ENCODE peak calls at places on chromosomes 16 and 17, in six cellular contexts. I is heart right ventricle, R is Peyer's patch, O is lower lobe of right lung, Z is hepatocyte, F is tibial nerve. J is an unnamed sample. For H3K4me1 and H3K36me3, the result is how much of the 10 kb centered on the place peaks cover.

GRCh38 chr17:73544333-73544732 is 99.9 kb downstream of the SDK2 start:
- DNase-seq in I (no peak), F (no peak), R (no peak), Z (no peak), O (no peak), J (no peak)

GRCh38 chr16:17296412-17296811 is 174.3 kb downstream of the XYLT1 start:
- DNase-seq in F (no peak), I (peak), O (no peak), Z (no peak), R (no peak), J (peak)

GRCh38 chr17:78346605-78347250 is 13.1 kb downstream of the SOCS3 start:
- DNase-seq in Z (no peak), I (no peak), R (no peak), O (no peak), F (no peak), J (no peak)

GRCh38 chr16:73251608-73252007 is 203.7 kb upstream of the ZFHX3 start:
- DNase-seq in F (no peak), Z (no peak), O (no peak), R (no peak), I (no peak), J (no peak)

GRCh38 chr17:5508855-5509254 is 22.5 kb downstream of the MIS12 start:
- DNase-seq in R (no peak), I (no peak), O (no peak), F (no peak), Z (peak), J (no peak)

GRCh38 chr17:309361-309888 is 43.2 kb downstream of the RPH3AL start:
- DNase-seq in O (peak), Z (no peak), R (no peak), I (no peak), F (no peak), J (no peak)

GRCh38 chr17:11608396-11608795 is 10.1 kb downstream of the DNAH9 start:
- DNase-seq in Z (peak), I (peak), R (peak), O (no peak), F (peak), J (no peak)

GRCh38 chr17:47239663-47240374 is 13.8 kb upstream of the ITGB3 start:
- DNase-seq in I (peak), F (peak), O (no peak), Z (peak), R (peak), J (peak)

GRCh38 chr17:73718912-73719311 is 74.7 kb upstream of the SDK2 start:
- DNase-seq in I (no peak), Z (no peak), F (peak), O (no peak), R (no peak), J (no peak)

GRCh38 chr17:10513284-10514067 is 4.9 kb downstream of the MYH1 start:
- DNase-seq in Z (peak), F (peak), I (peak), R (no peak), O (no peak), J (no peak)

GRCh38 chr16:81745704-81746558 is 33.2 kb upstream of the PLCG2 start:
- DNase-seq in F (peak), I (peak), O (peak), R (peak), Z (peak), J (peak)

GRCh38 chr17:69358688-69359596 is 32.0 kb upstream of the ABCA5 start:
- DNase-seq in F (no peak), O (no peak), I (no peak), R (no peak), Z (peak), J (no peak)

GRCh38 chr17:79923974-79924638 is 84.9 kb upstream of the CBX4 start:
- DNase-seq in Z (peak), I (no peak), O (no peak), R (no peak), F (no peak), J (no peak)

GRCh38 chr16:85373741-85374570 is 239.2 kb upstream of the GSE1 start:
- DNase-seq in F (no peak), O (no peak), Z (no peak), I (no peak), R (no peak), J (no peak)

GRCh38 chr16:84881702-84882521 is 62.1 kb downstream of the CRISPLD2 start:
- DNase-seq in O (no peak), F (peak), R (no peak), Z (peak), I (peak), J (peak)

GRCh38 chr16:86939609-86940008 is 361.3 kb downstream of the FOXL1 start:
- DNase-seq in F (no peak), Z (no peak), R (no peak), O (no peak), I (no peak), J (no peak)

GRCh38 chr17:32208436-32208835 is 57.2 kb upstream of the RHBDL3 start:
- DNase-seq in Z (no peak), O (no peak), R (no peak), I (no peak), F (no peak), J (no peak)

GRCh38 chr17:57832711-57833596 is 16.9 kb downstream of the MRPS23 start:
- DNase-seq in O (peak), F (peak), R (peak), I (peak), Z (peak), J (peak)

GRCh38 chr16:86800914-86801313 is 222.6 kb downstream of the FOXL1 start:
- DNase-seq in O (no peak), Z (no peak), F (no peak), R (no peak), I (no peak), J (no peak)

GRCh38 chr17:15498107-15498506 is 30.7 kb upstream of the CDRT4 start:
- DNase-seq in F (no peak), I (no peak), R (no peak), Z (no peak), O (no peak), J (no peak)

GRCh38 chr17:76929572-76929971 is 61.4 kb downstream of the MGAT5B start:
- DNase-seq in Z (no peak), O (no peak), F (no peak), R (no peak), I (no peak), J (no peak)

GRCh38 chr16:11254913-11255736 is 879 bp downstream of the SOCS1 start:
- DNase-seq in I (no peak), F (no peak), O (peak), Z (peak), R (peak), J (peak)

GRCh38 chr17:7912927-7913524 is 3.1 kb downstream of the RNF227 start:
- DNase-seq in F (peak), I (peak), Z (peak), R (no peak), O (no peak), J (no peak)

GRCh38 chr17:2174471-2175293 is 119.8 kb downstream of the HIC1 start:
- DNase-seq in Z (peak), R (no peak), O (peak), I (peak), F (no peak), J (peak)

GRCh38 chr17:74525781-74526288 is 5.4 kb downstream of the CD300LB start:
- DNase-seq in R (no peak), F (no peak), O (no peak), I (no peak), Z (no peak), J (no peak)

GRCh38 chr16:10981697-10982216 is 37.4 kb downstream of the CLEC16A start:
- DNase-seq in R (peak), F (no peak), Z (no peak), O (no peak), I (no peak), J (no peak)

GRCh38 chr17:40322417-40323315 is 13.7 kb downstream of the RARA start:
- DNase-seq in O (peak), Z (peak), F (peak), R (peak), I (peak), J (peak)

GRCh38 chr16:879986-880385 is 79.5 kb upstream of the GNG13 start:
- DNase-seq in F (no peak), I (no peak), R (no peak), Z (no peak), O (peak), J (no peak)

GRCh38 chr16:69182730-69183416 is 4.1 kb upstream of the SNTB2 start:
- DNase-seq in R (no peak), F (no peak), O (no peak), Z (no peak), I (no peak), J (no peak)

GRCh38 chr16:69179255-69180010 is 7.5 kb upstream of the SNTB2 start:
- DNase-seq in R (no peak), O (peak), Z (peak), I (peak), F (peak), J (peak)

GRCh38 chr16:69176033-69176780 is 10.8 kb upstream of the SNTB2 start:
- DNase-seq in O (no peak), I (no peak), R (no peak), F (no peak), Z (no peak), J (no peak)

DNA sequence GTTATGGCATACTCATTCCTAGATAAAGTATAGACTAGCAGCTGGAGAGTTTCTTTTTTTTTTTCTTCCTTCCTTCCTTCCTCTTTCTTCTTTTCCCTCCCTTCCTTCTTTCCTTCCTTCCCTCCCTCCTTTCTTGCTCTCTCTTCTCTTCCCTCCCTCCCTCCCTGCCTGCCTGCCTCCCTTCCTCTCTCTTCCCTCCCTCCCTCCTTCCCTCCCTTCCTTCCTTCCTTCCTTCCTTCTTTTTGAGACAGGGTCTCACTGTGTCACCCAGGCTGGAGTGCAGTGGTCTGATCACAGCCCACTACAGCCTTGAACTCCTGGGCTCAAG is 7.0 kb upstream of the SNTB2 start:
- DNase-seq in I (no peak), Z (no peak), R (no peak), F (no peak), O (no peak), J (no peak)
- H3K4me1 ChIP-seq in I (under half), Z (under half), R (under half), F (under half), O (under half), J (under half)

DNA sequence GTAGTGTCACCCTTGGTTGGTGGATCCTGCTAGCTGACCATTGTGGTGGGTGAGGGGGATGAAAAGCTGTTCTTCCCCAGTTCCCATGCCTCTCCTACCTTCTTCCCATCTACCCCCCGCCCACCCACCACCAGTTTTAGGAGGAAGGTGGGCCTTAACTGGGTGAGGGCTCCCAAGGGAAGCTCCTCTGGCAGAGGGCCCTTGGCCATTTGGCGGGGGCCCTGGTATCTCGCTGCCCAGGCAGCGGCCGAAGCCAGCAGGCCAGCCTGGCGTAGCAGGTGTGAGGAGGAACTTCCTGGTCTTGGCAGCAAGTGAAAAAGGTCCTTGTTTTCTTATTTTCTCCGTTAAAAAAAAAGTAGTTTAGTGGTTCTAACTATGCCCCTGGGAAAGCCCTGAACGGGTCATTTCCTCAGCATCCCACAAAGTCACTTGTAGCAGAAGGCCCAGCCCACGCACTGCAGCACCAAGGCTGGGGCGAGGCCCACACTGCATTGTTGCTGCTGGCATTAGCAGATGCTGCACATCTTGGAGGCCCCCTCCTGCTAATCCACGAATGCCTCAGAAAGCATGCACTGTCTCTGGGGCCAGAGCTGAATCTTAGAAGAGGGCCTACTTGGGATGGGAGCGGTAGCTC is 72.5 kb downstream of the MPRIP start:
- DNase-seq in Z (no peak), F (no peak), I (no peak), O (no peak), R (no peak), J (peak)
- H3K27ac ChIP-seq in Z (no peak), F (no peak), I (no peak), O (no peak), R (no peak), J (peak)

GRCh38 chr16:30703971-30704370 is 5.0 kb downstream of the SRCAP start:
- DNase-seq in O (no peak), Z (no peak), I (no peak), F (no peak), R (no peak), J (no peak)
- H3K36me3 ChIP-seq in O (half or more), Z (under half), I (half or more), F (half or more), R (under half), J (under half)

DNA sequence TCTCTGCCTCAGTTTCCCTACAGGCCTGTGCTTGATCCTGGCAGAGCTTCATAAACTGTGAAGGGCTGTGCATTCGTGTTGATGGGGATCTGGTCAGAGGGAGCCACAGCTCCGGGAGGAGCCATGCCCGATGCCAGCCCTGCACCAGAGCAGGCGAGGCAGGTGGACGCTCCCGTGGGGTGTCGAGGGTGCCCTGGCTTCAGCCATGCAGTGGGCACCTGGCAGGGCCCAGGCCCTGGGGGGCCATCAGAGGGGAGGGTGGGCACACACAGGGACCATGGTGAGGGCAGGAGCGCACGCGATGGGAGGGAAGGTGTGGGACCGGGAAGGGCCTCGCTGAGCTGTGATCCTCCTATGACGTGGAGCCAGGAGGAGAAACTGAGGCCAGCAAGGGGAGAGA is 22.0 kb downstream of the ZFPM1 start:
- DNase-seq in F (no peak), I (no peak), O (no peak), R (no peak), Z (no peak), J (no peak)
- H3K4me1 ChIP-seq in F (under half), I (under half), O (under half), R (under half), Z (under half), J (under half)

GRCh38 chr17:44171931-44172455 is 1.5 kb downstream of the ASB16 start:
- DNase-seq in O (no peak), F (no peak), R (no peak), I (no peak), Z (no peak), J (peak)
- H3K27ac ChIP-seq in O (no peak), F (no peak), R (no peak), I (no peak), Z (no peak), J (peak)

GRCh38 chr17:49375544-49375943 is 13.5 kb upstream of the ZNF652 start:
- DNase-seq in I (no peak), Z (no peak), F (no peak), R (no peak), O (no peak), J (no peak)

GRCh38 chr17:49372428-49372827 is 10.4 kb upstream of the ZNF652 start:
- DNase-seq in I (no peak), O (no peak), R (no peak), Z (no peak), F (no peak), J (no peak)

GRCh38 chr17:49369760-49370159 is 7.7 kb upstream of the ZNF652 start:
- DNase-seq in R (no peak), Z (no peak), I (no peak), F (no peak), O (no peak), J (no peak)

GRCh38 chr17:49371178-49371834 is 9.3 kb upstream of the ZNF652 start:
- DNase-seq in I (no peak), R (no peak), F (no peak), O (no peak), Z (no peak), J (no peak)

DNA sequence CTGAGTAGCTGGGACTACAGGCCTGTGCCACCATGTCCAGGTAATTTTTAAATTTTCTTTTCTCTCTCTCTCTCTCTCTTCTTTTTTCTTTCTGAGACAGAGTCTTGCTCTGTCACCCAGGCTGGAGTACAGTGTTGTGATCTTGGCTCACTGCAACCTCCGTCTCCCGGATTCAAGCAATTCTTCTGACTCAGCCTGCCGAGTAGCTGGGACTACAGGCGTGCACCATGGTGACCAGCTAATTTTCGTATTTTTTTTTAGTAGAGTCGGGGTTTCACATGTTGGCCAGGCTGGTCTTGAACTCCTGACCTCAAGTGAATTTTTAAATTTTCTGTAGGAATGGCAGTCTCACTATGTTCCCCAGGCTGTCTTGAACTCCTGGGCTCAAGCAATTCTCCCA is 11.1 kb upstream of the ZNF652 start:
- DNase-seq in I (no peak), F (no peak), O (no peak), Z (no peak), R (no peak), J (no peak)
- H3K36me3 ChIP-seq in I (under half), F (under half), O (under half), Z (under half), R (under half), J (under half)

DNA sequence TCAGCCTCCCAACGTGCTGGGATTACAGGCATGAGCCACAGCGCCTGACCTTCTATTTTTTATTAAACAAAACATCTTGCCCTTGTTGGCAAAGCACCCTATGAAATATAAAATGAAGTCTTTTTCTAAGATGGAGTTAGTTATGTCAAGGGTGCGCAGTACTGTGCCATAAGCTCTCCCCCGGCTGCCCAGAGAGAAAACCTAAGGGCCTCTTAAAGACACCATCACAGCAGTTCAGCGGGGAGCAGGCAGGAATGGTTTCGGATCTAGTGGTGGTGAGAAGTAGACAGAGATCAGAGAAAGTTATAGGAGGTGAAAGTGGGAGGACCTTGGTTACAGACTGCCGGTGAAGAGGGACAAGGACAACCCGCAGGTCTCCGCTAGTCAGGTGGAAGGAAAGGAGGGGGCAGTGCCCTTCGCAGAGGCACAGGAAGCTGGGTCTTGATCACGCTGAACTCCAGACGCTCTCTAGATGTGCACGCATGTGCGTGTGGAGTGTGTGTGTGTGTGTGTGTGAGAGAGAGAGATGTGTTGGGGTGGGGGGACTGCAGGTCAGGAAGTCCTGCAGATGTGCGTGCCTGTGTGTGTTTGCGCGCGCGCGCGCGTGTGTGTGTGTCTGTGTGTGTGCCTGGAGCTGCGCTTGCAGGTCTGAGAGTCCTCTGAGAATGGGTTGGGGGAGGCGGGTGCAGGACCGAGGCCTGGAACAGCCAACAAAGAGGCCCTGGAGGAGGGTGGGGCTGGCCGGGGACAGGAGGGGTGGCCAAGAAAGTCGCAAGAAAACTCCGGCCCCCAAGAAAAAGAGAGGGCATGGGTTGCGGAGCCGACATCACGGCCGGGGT is 748 bp upstream of the CMTM3 start:
- DNase-seq in Z (peak), R (peak), F (peak), I (peak), O (peak), J (peak)
- H3K4me1 ChIP-seq in Z (under half), R (under half), F (under half), I (under half), O (under half), J (under half)

GRCh38 chr17:50934672-50935200 is 68.6 kb upstream of the TOB1 start:
- DNase-seq in Z (no peak), O (no peak), R (no peak), I (no peak), F (no peak), J (no peak)

GRCh38 chr17:50931003-50931878 is 65.1 kb upstream of the TOB1 start:
- DNase-seq in R (peak), I (peak), F (peak), O (peak), Z (peak), J (peak)

GRCh38 chr17:50932584-50932901 is 66.4 kb upstream of the TOB1 start:
- DNase-seq in O (no peak), Z (no peak), I (no peak), R (no peak), F (no peak), J (peak)

GRCh38 chr17:50935201-50936124 is 69.3 kb upstream of the TOB1 start:
- DNase-seq in R (no peak), I (peak), F (peak), O (peak), Z (no peak), J (peak)

GRCh38 chr17:50934161-50934560 is 68.0 kb upstream of the TOB1 start:
- DNase-seq in F (no peak), O (no peak), I (no peak), R (no peak), Z (no peak), J (no peak)
- H3K27ac ChIP-seq in F (no peak), O (no peak), I (no peak), R (no peak), Z (no peak), J (peak)

J was measured in psoas muscle.